ENCODE peak calls at places on chromosome 20, in six cellular contexts. One of them, this sample, is unnamed.

GRCh38 chr20:58592076-58592695 is 58.9 kb upstream of the STX16 start:
- DNase-seq in astrocyte: no peak
- DNase-seq in endodermal cell: no peak
- DNase-seq in IMR-90: no peak
- DNase-seq in A549: no peak
- DNase-seq in heart left ventricle: no peak
- DNase-seq in this sample: no peak

GRCh38 chr20:62306440-62307187 is 3.8 kb downstream of the ADRM1 start:
- DNase-seq in astrocyte: no peak
- DNase-seq in endodermal cell: no peak
- DNase-seq in IMR-90: no peak
- DNase-seq in A549: peak; percentile 59
- DNase-seq in heart left ventricle: no peak
- DNase-seq in this sample: no peak

GRCh38 chr20:41366546-41367392 is at the start of gene EMILIN3:
- DNase-seq in astrocyte: no peak
- DNase-seq in endodermal cell: peak; percentile 80
- DNase-seq in IMR-90: no peak
- DNase-seq in A549: no peak
- DNase-seq in heart left ventricle: peak; percentile 38
- DNase-seq in this sample: no peak

GRCh38 chr20:5642155-5642981 is 107.8 kb upstream of the SHLD1 start:
- DNase-seq in astrocyte: peak; percentile 14
- DNase-seq in endodermal cell: no peak
- DNase-seq in IMR-90: no peak
- DNase-seq in A549: no peak
- DNase-seq in heart left ventricle: peak; percentile 39
- DNase-seq in this sample: peak; percentile 63

GRCh38 chr20:33401922-33402369 is 627 bp upstream of the CDK5RAP1 start:
- DNase-seq in astrocyte: no peak
- DNase-seq in endodermal cell: no peak
- DNase-seq in IMR-90: no peak
- DNase-seq in A549: no peak
- DNase-seq in heart left ventricle: no peak
- DNase-seq in this sample: no peak

GRCh38 chr20:49303211-49303610 is 25.4 kb upstream of the ZNFX1 start:
- DNase-seq in astrocyte: peak; percentile 89
- DNase-seq in endodermal cell: no peak
- DNase-seq in IMR-90: no peak
- DNase-seq in A549: no peak
- DNase-seq in heart left ventricle: no peak
- DNase-seq in this sample: no peak

GRCh38 chr20:44904377-44904776 is 5.5 kb upstream of the PABPC1L start:
- DNase-seq in astrocyte: no peak
- DNase-seq in endodermal cell: no peak
- DNase-seq in IMR-90: no peak
- DNase-seq in A549: no peak
- DNase-seq in heart left ventricle: no peak
- DNase-seq in this sample: no peak

GRCh38 chr20:36367907-36368306 is 61.8 kb downstream of the DLGAP4 start:
- DNase-seq in astrocyte: no peak
- DNase-seq in endodermal cell: no peak
- DNase-seq in IMR-90: no peak
- DNase-seq in A549: no peak
- DNase-seq in heart left ventricle: no peak
- DNase-seq in this sample: no peak

GRCh38 chr20:6466065-6466810 is 301.2 kb upstream of the BMP2 start:
- DNase-seq in astrocyte: peak; percentile 30
- DNase-seq in endodermal cell: no peak
- DNase-seq in IMR-90: peak; percentile 45
- DNase-seq in A549: no peak
- DNase-seq in heart left ventricle: no peak
- DNase-seq in this sample: no peak

GRCh38 chr20:17445561-17445960 is 85.6 kb downstream of the BFSP1 start:
- DNase-seq in astrocyte: no peak
- DNase-seq in endodermal cell: no peak
- DNase-seq in IMR-90: no peak
- DNase-seq in A549: no peak
- DNase-seq in heart left ventricle: no peak
- DNase-seq in this sample: no peak

GRCh38 chr20:32509639-32510066 is 75.5 kb downstream of the NOL4L start:
- DNase-seq in astrocyte: no peak
- DNase-seq in endodermal cell: peak; percentile 51
- DNase-seq in IMR-90: peak; percentile 54
- DNase-seq in A549: peak; percentile 23
- DNase-seq in heart left ventricle: no peak
- DNase-seq in this sample: no peak

GRCh38 chr20:53550590-53551187 is 43.0 kb downstream of the ZNF217 start:
- DNase-seq in astrocyte: no peak
- DNase-seq in endodermal cell: no peak
- DNase-seq in IMR-90: no peak
- DNase-seq in A549: no peak
- DNase-seq in heart left ventricle: no peak
- DNase-seq in this sample: no peak

GRCh38 chr20:53547664-53548239 is 45.9 kb downstream of the ZNF217 start:
- DNase-seq in astrocyte: peak; percentile 52
- DNase-seq in endodermal cell: peak; percentile 82
- DNase-seq in IMR-90: peak; percentile 76
- DNase-seq in A549: peak; percentile 69
- DNase-seq in heart left ventricle: no peak
- DNase-seq in this sample: peak; percentile 40
- TF ChIP-seq CTCF in astrocyte: peak; percentile 91
- TF ChIP-seq CTCF in endodermal cell: peak; percentile 96
- TF ChIP-seq CTCF in IMR-90: peak; percentile 93
- TF ChIP-seq CTCF in A549: peak; percentile 86
- TF ChIP-seq CTCF in heart left ventricle: peak; percentile 85
- TF ChIP-seq CTCF in this sample: peak; percentile 61

DNA sequence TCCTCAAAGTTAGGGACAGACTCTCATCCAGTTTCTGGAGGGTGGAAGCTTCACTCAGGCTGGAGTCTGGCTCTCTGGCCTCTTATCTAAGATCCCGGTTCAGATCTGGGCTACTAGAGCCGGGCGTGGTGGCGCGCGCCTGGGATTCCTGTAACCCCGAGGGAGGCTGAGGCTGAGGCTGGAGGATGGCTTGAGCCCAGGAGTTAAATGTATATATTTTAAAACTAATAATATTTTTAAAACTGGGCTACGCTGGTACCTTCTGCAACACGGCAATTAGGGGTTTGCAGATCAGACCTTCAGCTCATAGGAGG is 710 bp upstream of the ZNF343 start:
- DNase-seq in astrocyte: no peak
- DNase-seq in endodermal cell: no peak
- DNase-seq in IMR-90: no peak
- DNase-seq in A549: no peak
- DNase-seq in heart left ventricle: no peak
- DNase-seq in this sample: no peak
- H3K27ac ChIP-seq in astrocyte: peak overlapping the region; percentile 84
- H3K27ac ChIP-seq in endodermal cell: peak overlapping the region; percentile 41
- H3K27ac ChIP-seq in IMR-90: peak overlapping the region; percentile 81
- H3K27ac ChIP-seq in A549: peak overlapping the region; percentile 86
- H3K27ac ChIP-seq in heart left ventricle: peak overlapping the region; percentile 95
- H3K27ac ChIP-seq in this sample: peak overlapping the region; percentile 79

GRCh38 chr20:21796059-21796458 is 90.6 kb downstream of the PAX1 start:
- DNase-seq in astrocyte: no peak
- DNase-seq in endodermal cell: peak; percentile 73
- DNase-seq in IMR-90: no peak
- DNase-seq in A549: peak; percentile 13
- DNase-seq in heart left ventricle: no peak
- DNase-seq in this sample: no peak
- TF ChIP-seq CTCF in astrocyte: no peak
- TF ChIP-seq CTCF in endodermal cell: peak; percentile 67
- TF ChIP-seq CTCF in IMR-90: no peak
- TF ChIP-seq CTCF in A549: no peak
- TF ChIP-seq CTCF in heart left ventricle: no peak
- TF ChIP-seq CTCF in this sample: no peak

GRCh38 chr20:37439223-37439933 is 81.7 kb upstream of the NNAT start:
- DNase-seq in astrocyte: no peak
- DNase-seq in endodermal cell: no peak
- DNase-seq in IMR-90: no peak
- DNase-seq in A549: no peak
- DNase-seq in heart left ventricle: no peak
- DNase-seq in this sample: no peak
- H3K27ac ChIP-seq in astrocyte: no peak overlapping the region
- H3K27ac ChIP-seq in endodermal cell: no peak overlapping the region
- H3K27ac ChIP-seq in IMR-90: no peak overlapping the region
- H3K27ac ChIP-seq in A549: no peak overlapping the region
- H3K27ac ChIP-seq in heart left ventricle: no peak overlapping the region
- H3K27ac ChIP-seq in this sample: no peak overlapping the region

GRCh38 chr20:50395914-50396488 is 114.2 kb upstream of the PTPN1 start:
- DNase-seq in astrocyte: no peak
- DNase-seq in endodermal cell: no peak
- DNase-seq in IMR-90: no peak
- DNase-seq in A549: no peak
- DNase-seq in heart left ventricle: no peak
- DNase-seq in this sample: no peak

GRCh38 chr20:50393990-50394561 is 116.1 kb upstream of the PTPN1 start:
- DNase-seq in astrocyte: no peak
- DNase-seq in endodermal cell: no peak
- DNase-seq in IMR-90: no peak
- DNase-seq in A549: no peak
- DNase-seq in heart left ventricle: no peak
- DNase-seq in this sample: no peak

GRCh38 chr20:50396623-50397022 is 113.6 kb upstream of the PTPN1 start:
- DNase-seq in astrocyte: no peak
- DNase-seq in endodermal cell: no peak
- DNase-seq in IMR-90: no peak
- DNase-seq in A549: no peak
- DNase-seq in heart left ventricle: no peak
- DNase-seq in this sample: no peak

GRCh38 chr20:50394569-50394968 is 115.6 kb upstream of the PTPN1 start:
- DNase-seq in astrocyte: no peak
- DNase-seq in endodermal cell: no peak
- DNase-seq in IMR-90: no peak
- DNase-seq in A549: no peak
- DNase-seq in heart left ventricle: no peak
- DNase-seq in this sample: no peak

DNA sequence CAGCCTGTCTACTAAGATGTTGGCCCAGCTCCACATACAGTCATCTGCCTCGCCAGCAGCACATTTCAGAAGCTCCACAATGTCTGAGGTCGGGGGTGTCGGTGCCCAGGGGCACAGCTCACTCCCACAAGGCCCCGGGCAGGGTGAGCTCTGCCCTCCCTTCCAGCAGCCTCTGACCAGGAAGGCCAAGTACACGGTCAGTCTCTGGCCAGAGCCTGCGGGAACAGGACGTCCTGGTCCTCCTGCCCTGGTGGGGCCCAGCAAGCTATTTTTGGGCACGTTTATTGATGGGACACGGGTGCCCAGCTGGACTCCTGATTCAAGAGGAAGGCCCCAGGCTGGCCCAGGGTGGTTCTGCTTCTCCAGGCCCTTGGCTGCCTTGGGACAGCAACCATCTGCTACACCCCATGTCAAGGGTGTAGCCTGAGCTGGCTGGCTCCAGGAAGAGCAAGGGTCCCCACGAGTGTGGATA is 114.9 kb upstream of the PTPN1 start:
- DNase-seq in astrocyte: no peak
- DNase-seq in endodermal cell: no peak
- DNase-seq in IMR-90: peak; percentile 34
- DNase-seq in A549: no peak
- DNase-seq in heart left ventricle: peak; percentile 92
- DNase-seq in this sample: peak; percentile 52
- TF ChIP-seq CTCF in astrocyte: no peak
- TF ChIP-seq CTCF in endodermal cell: no peak
- TF ChIP-seq CTCF in IMR-90: no peak
- TF ChIP-seq CTCF in A549: no peak
- TF ChIP-seq CTCF in heart left ventricle: no peak
- TF ChIP-seq CTCF in this sample: no peak

DNA sequence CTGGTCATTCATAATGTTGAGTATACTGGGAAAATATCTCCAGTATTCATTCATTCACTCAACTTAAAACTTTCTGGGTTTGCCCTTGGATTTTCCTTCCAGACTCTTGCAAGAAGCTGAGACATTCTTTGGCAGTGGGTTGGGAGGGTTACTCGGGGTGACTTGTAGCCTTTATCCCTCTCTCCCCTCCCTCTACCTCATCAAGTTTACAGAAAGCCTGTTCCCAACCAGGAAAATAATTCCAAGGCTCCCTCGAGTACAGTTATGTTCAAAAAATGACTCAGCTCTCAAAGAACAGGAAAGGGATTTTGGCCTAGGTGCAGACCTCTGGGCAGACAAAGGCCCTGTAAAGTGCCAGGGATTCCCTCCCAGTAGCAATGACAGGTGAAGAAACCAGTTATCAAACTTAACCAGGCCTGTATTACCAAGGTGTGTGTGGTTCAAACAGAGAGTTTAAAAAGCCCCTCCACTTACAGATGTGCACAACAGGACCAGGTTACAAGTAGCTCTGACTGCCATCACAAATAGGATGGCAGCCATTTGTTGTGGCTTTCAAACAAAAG is 22.2 kb downstream of the FKBP1A start:
- DNase-seq in astrocyte: peak; percentile 48
- DNase-seq in endodermal cell: no peak
- DNase-seq in IMR-90: peak; percentile 67
- DNase-seq in A549: no peak
- DNase-seq in heart left ventricle: no peak
- DNase-seq in this sample: no peak
- H3K27ac ChIP-seq in astrocyte: peak overlapping the region; percentile 4
- H3K27ac ChIP-seq in endodermal cell: no peak overlapping the region
- H3K27ac ChIP-seq in IMR-90: peak overlapping the region; percentile 15
- H3K27ac ChIP-seq in A549: no peak overlapping the region
- H3K27ac ChIP-seq in heart left ventricle: peak overlapping the region; percentile 34
- H3K27ac ChIP-seq in this sample: peak overlapping the region; percentile 49

GRCh38 chr20:462199-462991 is at the start of gene TBC1D20:
- DNase-seq in astrocyte: peak; percentile 63
- DNase-seq in endodermal cell: peak; percentile 91
- DNase-seq in IMR-90: peak; percentile 84
- DNase-seq in A549: peak; percentile 89
- DNase-seq in heart left ventricle: peak; percentile 90
- DNase-seq in this sample: peak; percentile 79
- TF ChIP-seq CTCF in astrocyte: no peak
- TF ChIP-seq CTCF in endodermal cell: peak; percentile 44
- TF ChIP-seq CTCF in IMR-90: peak; percentile 37
- TF ChIP-seq CTCF in A549: peak; percentile 58
- TF ChIP-seq CTCF in heart left ventricle: peak; percentile 30
- TF ChIP-seq CTCF in this sample: peak; percentile 14

GRCh38 chr20:51888186-51888790 is 86.0 kb upstream of the SALL4 start:
- DNase-seq in astrocyte: no peak
- DNase-seq in endodermal cell: peak; percentile 48
- DNase-seq in IMR-90: no peak
- DNase-seq in A549: no peak
- DNase-seq in heart left ventricle: no peak
- DNase-seq in this sample: no peak

GRCh38 chr20:51886341-51886740 is 84.0 kb upstream of the SALL4 start:
- DNase-seq in astrocyte: no peak
- DNase-seq in endodermal cell: no peak
- DNase-seq in IMR-90: no peak
- DNase-seq in A549: no peak
- DNase-seq in heart left ventricle: no peak
- DNase-seq in this sample: no peak

GRCh38 chr20:51884561-51884960 is 82.2 kb upstream of the SALL4 start:
- DNase-seq in astrocyte: peak; percentile 69
- DNase-seq in endodermal cell: no peak
- DNase-seq in IMR-90: peak; percentile 10
- DNase-seq in A549: no peak
- DNase-seq in heart left ventricle: no peak
- DNase-seq in this sample: no peak

GRCh38 chr20:51889466-51889865 is 87.1 kb upstream of the SALL4 start:
- DNase-seq in astrocyte: no peak
- DNase-seq in endodermal cell: peak; percentile 75
- DNase-seq in IMR-90: no peak
- DNase-seq in A549: no peak
- DNase-seq in heart left ventricle: no peak
- DNase-seq in this sample: no peak

GRCh38 chr20:51886891-51887608 is 84.7 kb upstream of the SALL4 start:
- DNase-seq in astrocyte: no peak
- DNase-seq in endodermal cell: peak; percentile 49
- DNase-seq in IMR-90: no peak
- DNase-seq in A549: no peak
- DNase-seq in heart left ventricle: no peak
- DNase-seq in this sample: no peak
- H3K27ac ChIP-seq in astrocyte: no peak overlapping the region
- H3K27ac ChIP-seq in endodermal cell: no peak overlapping the region
- H3K27ac ChIP-seq in IMR-90: no peak overlapping the region
- H3K27ac ChIP-seq in A549: no peak overlapping the region
- H3K27ac ChIP-seq in heart left ventricle: no peak overlapping the region
- H3K27ac ChIP-seq in this sample: no peak overlapping the region